ENCODE peak calls at places on chromosome 2, in seven cellular contexts. F, K, C, N, L, R and S are unnamed samples.

GRCh38 chr2:9288681-9289338 is 82.2 kb downstream of the ASAP2 start:
- DNase-seq in C (peak; percentile 33), F (no peak), K (no peak), N (no peak), L (peak; percentile 33), R (no peak), S (no peak)

GRCh38 chr2:104378853-104379374 is 475.0 kb upstream of the POU3F3 start:
- DNase-seq in F (no peak), R (peak; percentile 51), K (no peak), L (peak; percentile 34), C (peak; percentile 72), N (no peak), S (peak; percentile 3)

GRCh38 chr2:65098741-65099140 is 31.2 kb downstream of the RAB1A start:
- DNase-seq in C (peak; percentile 16), K (no peak), N (no peak), R (no peak), L (no peak), F (no peak), S (no peak)

GRCh38 chr2:6914829-6915228 is 2.4 kb upstream of the RNF144A start:
- DNase-seq in R (no peak), N (no peak), C (peak; percentile 84), L (no peak), F (no peak), K (no peak), S (no peak)

GRCh38 chr2:240713928-240714746 is 22.5 kb downstream of the AQP12A start:
- DNase-seq in K (no peak), L (no peak), F (no peak), C (no peak), R (no peak), N (no peak), S (no peak)

GRCh38 chr2:195501746-195502145 is 155.3 kb upstream of the SLC39A10 start:
- DNase-seq in F (no peak), N (no peak), C (no peak), L (no peak), K (no peak), R (no peak), S (no peak)

GRCh38 chr2:197575987-197576386 is 60.1 kb downstream of the MOB4 start:
- DNase-seq in F (no peak), N (no peak), R (no peak), K (no peak), L (peak; percentile 81), C (no peak), S (no peak)

GRCh38 chr2:178650554-178650953 is 156.7 kb downstream of the TTN start:
- DNase-seq in R (no peak), N (no peak), L (no peak), C (no peak), F (no peak), K (no peak), S (no peak)

GRCh38 chr2:119996148-119996547 is 16.7 kb upstream of the EPB41L5 start:
- DNase-seq in L (peak; percentile 3), K (no peak), N (no peak), F (no peak), R (no peak), C (no peak), S (no peak)

GRCh38 chr2:235569837-235570236 is 76.0 kb downstream of the AGAP1 start:
- DNase-seq in C (no peak), N (no peak), L (no peak), K (no peak), F (peak; percentile 37), R (no peak), S (no peak)